ENCODE peak calls at places on chromosomes 16 and 17, in five cellular contexts. P is CD4-positive, alpha-beta memory T cell; I is thoracic aorta; R is CD8-positive, alpha-beta memory T cell; T is osteoblast. E is an unnamed sample. For H3K36me3 and H3K4me1, the result is how much of the 10 kb centered on the place peaks cover.

GRCh38 chr17:80339118-80339517 is 75.8 kb upstream of the ENDOV start:
- DNase-seq in P (no peak), I (no peak), T (no peak), R (no peak), E (peak)

GRCh38 chr16:4032768-4033167 is 83.5 kb downstream of the ADCY9 start:
- DNase-seq in R (peak), I (peak), P (no peak), T (peak), E (peak)

GRCh38 chr16:1919680-1919998 is 1.4 kb upstream of the HS3ST6 start:
- DNase-seq in P (no peak), T (no peak), I (no peak), R (no peak), E (no peak)

GRCh38 chr16:3642397-3643094 is 11.9 kb upstream of the DNASE1 start:
- DNase-seq in P (no peak), R (no peak), T (peak), I (no peak), E (peak)

GRCh38 chr16:67016681-67017450 is 12.1 kb upstream of the CBFB start:
- DNase-seq in I (no peak), P (no peak), T (peak), R (no peak), E (no peak)

GRCh38 chr16:66695474-66695934 is 1.0 kb downstream of the CMTM4 start:
- DNase-seq in I (no peak), P (peak), R (no peak), T (peak), E (no peak)

GRCh38 chr16:51994597-51994996 is 552.3 kb downstream of the TOX3 start:
- DNase-seq in R (no peak), I (no peak), T (no peak), P (no peak), E (peak)

GRCh38 chr17:82370471-82371332 is 863 bp upstream of the UTS2R start:
- DNase-seq in I (no peak), P (peak), T (peak), R (no peak), E (peak)

GRCh38 chr16:71882505-71883192 is 1.3 kb downstream of the ZNF821 start:
- DNase-seq in I (peak), T (peak), P (peak), R (peak), E (peak)

GRCh38 chr17:32310927-32311568 is 30.9 kb downstream of the C17orf75 start:
- DNase-seq in P (no peak), I (no peak), T (no peak), R (no peak), E (no peak)

GRCh38 chr17:40415390-40415789 is 2.3 kb downstream of the TOP2A start:
- DNase-seq in R (no peak), T (no peak), I (no peak), P (peak), E (peak)

GRCh38 chr16:81841709-81842108 is 62.6 kb downstream of the PLCG2 start:
- DNase-seq in P (no peak), R (peak), T (no peak), I (no peak), E (no peak)

GRCh38 chr17:64457156-64457555 is 8.2 kb downstream of the MILR1 start:
- DNase-seq in R (no peak), P (no peak), T (peak), I (no peak), E (no peak)

GRCh38 chr16:73433493-73434307 is 385.8 kb upstream of the ZFHX3 start:
- DNase-seq in T (no peak), R (no peak), I (no peak), P (no peak), E (no peak)

GRCh38 chr17:16371742-16372141 is 9.1 kb upstream of the UBB start:
- DNase-seq in R (no peak), T (no peak), I (no peak), P (no peak), E (no peak)

GRCh38 chr16:65449526-65449925 is 327.7 kb upstream of the CDH11 start:
- DNase-seq in I (no peak), R (no peak), T (no peak), P (no peak), E (no peak)

GRCh38 chr16:70250748-70251650 is 741 bp downstream of the EXOSC6 start:
- DNase-seq in P (no peak), T (peak), R (no peak), I (no peak), E (peak)

GRCh38 chr16:61413026-61413425 is 623.2 kb downstream of the CDH8 start:
- DNase-seq in P (no peak), R (no peak), I (no peak), T (no peak), E (no peak)

GRCh38 chr17:19015428-19015827 is 10.9 kb upstream of the FAM83G start:
- DNase-seq in P (no peak), T (no peak), I (no peak), R (no peak), E (no peak)

GRCh38 chr16:50372611-50373344 is 4.0 kb upstream of the BRD7 start:
- DNase-seq in T (peak), P (no peak), I (peak), R (no peak), E (no peak)

GRCh38 chr16:89723279-89724250 is 2.2 kb downstream of the ZNF276 start:
- DNase-seq in R (peak), T (no peak), I (no peak), P (peak), E (peak)

GRCh38 chr17:19288453-19288852 is 51.3 kb downstream of the EPN2 start:
- DNase-seq in P (no peak), R (no peak), I (no peak), T (peak), E (no peak)

GRCh38 chr16:65965632-65966031 is 400.9 kb upstream of the CDH5 start:
- DNase-seq in I (no peak), P (no peak), T (no peak), R (no peak), E (no peak)

GRCh38 chr17:27560668-27561067 is 70.3 kb upstream of the LGALS9 start:
- DNase-seq in P (no peak), R (no peak), I (no peak), T (no peak), E (peak)

GRCh38 chr17:82019905-82020873 is 2.5 kb downstream of the CENPX start:
- DNase-seq in I (no peak), T (peak), P (peak), R (peak), E (peak)

GRCh38 chr16:76277099-76278030 is at the start of gene CNTNAP4:
- DNase-seq in P (no peak), R (no peak), I (no peak), T (no peak), E (no peak)

GRCh38 chr16:15907863-15908478 is 19.6 kb upstream of the CEP20 start:
- DNase-seq in T (peak), I (no peak), P (peak), R (no peak), E (peak)

GRCh38 chr16:27127293-27127692 is 60.6 kb downstream of the C16orf82 start:
- DNase-seq in T (peak), R (no peak), I (no peak), P (no peak), E (no peak)

GRCh38 chr16:28003021-28003865 is 60.3 kb downstream of the GSG1L start:
- DNase-seq in P (no peak), R (no peak), I (no peak), T (no peak), E (no peak)

GRCh38 chr16:59108374-59108773 is 374.3 kb upstream of the GOT2 start:
- DNase-seq in P (no peak), I (no peak), T (no peak), R (no peak), E (no peak)

GRCh38 chr17:59466943-59467801 is 98.2 kb upstream of the DHX40 start:
- DNase-seq in I (no peak), R (no peak), P (no peak), T (no peak), E (peak)

GRCh38 chr17:2828396-2829038 is 32.3 kb downstream of the RAP1GAP2 start:
- DNase-seq in I (no peak), R (peak), P (peak), T (peak), E (peak)

GRCh38 chr16:66207864-66208226 is 158.6 kb upstream of the CDH5 start:
- DNase-seq in P (no peak), I (no peak), R (no peak), T (no peak), E (no peak)

GRCh38 chr17:83064732-83065659 is 14.4 kb upstream of the METRNL start:
- DNase-seq in R (no peak), T (peak), P (no peak), I (no peak), E (peak)

GRCh38 chr17:33267279-33267790 is 25.8 kb downstream of the ASIC2 start:
- DNase-seq in R (no peak), P (no peak), T (no peak), I (no peak), E (peak)

GRCh38 chr16:11484691-11485258 is 101.9 kb downstream of the LITAF start:
- DNase-seq in P (no peak), T (peak), I (no peak), R (no peak), E (no peak)

GRCh38 chr16:69423189-69423588 is 1.2 kb upstream of the CYB5B start:
- DNase-seq in R (no peak), I (no peak), T (no peak), P (no peak), E (no peak)

GRCh38 chr17:79633154-79633553 is 22.3 kb upstream of the RBFOX3 start:
- DNase-seq in P (no peak), R (no peak), T (no peak), I (no peak), E (no peak)

GRCh38 chr17:72271603-72272002 is 150.8 kb downstream of the SOX9 start:
- DNase-seq in I (no peak), R (no peak), P (no peak), T (no peak), E (no peak)

GRCh38 chr17:72266099-72266852 is 145.5 kb downstream of the SOX9 start:
- DNase-seq in T (no peak), P (no peak), I (no peak), R (no peak), E (no peak)

GRCh38 chr17:72270530-72270929 is 149.7 kb downstream of the SOX9 start:
- DNase-seq in T (peak), I (no peak), R (no peak), P (no peak), E (peak)

GRCh38 chr17:72264682-72265405 is 144.0 kb downstream of the SOX9 start:
- DNase-seq in I (no peak), T (no peak), R (no peak), P (no peak), E (no peak)

DNA sequence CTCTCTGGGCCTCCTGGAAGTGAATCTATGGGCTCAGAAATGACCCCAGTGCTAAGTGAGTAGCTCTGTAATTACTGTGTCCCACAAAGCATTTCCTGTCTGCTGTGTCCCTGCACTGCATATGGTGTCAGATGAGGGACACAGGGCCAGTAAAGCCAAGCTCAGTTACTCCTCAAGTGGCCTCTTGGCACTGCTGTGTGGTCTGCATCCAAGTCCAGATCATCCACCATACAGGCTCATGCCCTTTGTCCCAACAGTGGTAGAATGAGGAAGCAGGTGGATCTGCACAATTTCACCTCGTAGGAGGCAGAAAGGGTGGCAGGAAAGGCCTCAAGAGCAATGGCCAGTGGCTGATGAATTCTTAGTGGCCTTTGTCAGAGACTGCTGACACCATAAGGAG is 146.8 kb downstream of the SOX9 start:
- DNase-seq in T (no peak), I (no peak), R (no peak), P (no peak), E (peak)
- H3K36me3 ChIP-seq in T (under half), I (under half), R (under half), P (under half), E (under half)

DNA sequence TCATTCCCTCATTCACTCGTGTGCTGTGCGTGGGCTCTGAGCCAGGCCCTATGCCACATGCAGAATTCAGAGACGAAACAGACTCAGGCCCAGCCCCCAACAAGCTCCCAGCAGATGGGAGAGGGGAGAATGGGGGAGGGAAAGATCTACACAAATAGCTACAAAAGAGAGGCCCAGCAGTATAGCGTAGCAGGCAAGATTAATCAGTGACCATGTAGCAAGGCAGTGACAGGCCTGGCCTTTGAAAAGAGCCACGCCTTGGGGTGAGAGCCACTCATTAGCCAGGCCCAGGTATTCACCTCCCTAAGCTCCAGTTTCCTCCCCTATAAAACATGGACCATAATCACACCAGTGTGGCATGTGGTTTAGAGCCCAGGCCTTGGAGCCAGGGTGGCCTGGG is 16.4 kb upstream of the KRT19 start:
- DNase-seq in T (no peak), R (no peak), I (no peak), P (no peak), E (peak)
- H3K27ac ChIP-seq in T (no peak), R (no peak), I (no peak), P (no peak), E (peak)

DNA sequence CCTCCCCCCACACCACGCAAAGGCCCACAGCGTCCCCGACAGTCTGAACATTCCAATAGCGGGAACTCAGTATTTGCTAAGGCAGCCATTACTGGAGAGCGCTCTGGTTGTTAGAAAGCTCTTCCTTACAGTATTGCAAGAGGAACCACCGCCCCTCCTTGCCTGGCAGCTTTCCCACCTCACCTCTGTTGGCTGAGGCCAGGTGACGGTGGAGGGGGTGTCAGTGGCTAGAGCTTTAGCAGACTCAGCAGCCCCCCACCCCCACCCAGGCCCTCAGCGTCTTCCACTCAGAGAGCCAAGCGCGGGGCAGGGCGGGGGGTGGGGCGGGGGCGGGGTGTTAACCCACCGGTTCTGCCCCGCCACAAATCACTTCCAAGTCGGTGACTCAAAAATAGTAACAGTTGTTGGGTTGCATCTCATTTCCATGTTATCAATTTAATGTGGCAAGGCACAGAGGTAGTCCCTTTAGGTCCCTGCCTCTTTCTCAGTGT is 2.3 kb upstream of the PLEKHH3 start:
- DNase-seq in R (no peak), T (peak), P (no peak), I (no peak), E (no peak)
- H3K4me1 ChIP-seq in R (half or more), T (half or more), P (half or more), I (half or more), E (under half)

DNA sequence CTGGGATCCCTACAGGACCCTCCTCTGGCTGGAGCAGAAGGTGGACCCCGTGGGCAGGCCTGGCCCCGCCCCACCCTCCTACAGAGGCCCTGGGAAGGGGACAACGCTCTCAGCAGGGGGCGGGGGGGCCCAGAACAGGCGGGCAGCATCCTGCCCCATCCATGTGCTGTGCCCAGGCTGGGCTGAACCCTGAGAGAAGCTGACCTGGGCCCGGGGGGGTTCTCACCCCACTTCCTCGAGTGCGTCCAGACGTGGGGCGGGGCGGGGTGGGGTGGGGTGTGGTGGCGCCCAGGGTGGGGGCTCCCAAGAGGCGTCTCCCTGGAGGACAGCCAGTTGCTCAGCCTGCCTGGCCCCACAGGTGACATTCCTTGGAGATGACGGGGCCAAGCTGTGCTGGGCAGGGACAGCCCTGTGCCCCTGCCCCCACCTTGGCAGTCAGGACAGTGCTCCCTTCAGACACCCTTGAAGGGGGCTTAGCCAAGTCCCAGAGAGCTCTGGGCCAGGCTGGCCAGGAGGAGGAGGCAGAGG is 390 bp upstream of the UNC13D start:
- DNase-seq in P (no peak), T (peak), R (no peak), I (no peak), E (peak)
- H3K36me3 ChIP-seq in P (under half), T (under half), R (under half), I (under half), E (under half)

GRCh38 chr16:85445779-85446222 is 167.3 kb upstream of the GSE1 start:
- DNase-seq in R (no peak), I (no peak), T (no peak), P (no peak), E (no peak)
- H3K27ac ChIP-seq in R (no peak), I (no peak), T (no peak), P (no peak), E (no peak)

GRCh38 chr17:41448506-41448905 is 7.7 kb upstream of the KRT38 start:
- DNase-seq in P (no peak), T (no peak), I (no peak), R (no peak), E (no peak)

GRCh38 chr17:41444186-41444585 is 3.4 kb upstream of the KRT38 start:
- DNase-seq in T (no peak), I (no peak), P (no peak), R (no peak), E (no peak)

GRCh38 chr17:41449008-41449407 is 8.2 kb upstream of the KRT38 start:
- DNase-seq in I (no peak), T (no peak), P (no peak), R (no peak), E (no peak)

GRCh38 chr17:41444640-41445039 is 3.9 kb upstream of the KRT38 start:
- DNase-seq in I (no peak), R (no peak), P (no peak), T (no peak), E (no peak)

DNA sequence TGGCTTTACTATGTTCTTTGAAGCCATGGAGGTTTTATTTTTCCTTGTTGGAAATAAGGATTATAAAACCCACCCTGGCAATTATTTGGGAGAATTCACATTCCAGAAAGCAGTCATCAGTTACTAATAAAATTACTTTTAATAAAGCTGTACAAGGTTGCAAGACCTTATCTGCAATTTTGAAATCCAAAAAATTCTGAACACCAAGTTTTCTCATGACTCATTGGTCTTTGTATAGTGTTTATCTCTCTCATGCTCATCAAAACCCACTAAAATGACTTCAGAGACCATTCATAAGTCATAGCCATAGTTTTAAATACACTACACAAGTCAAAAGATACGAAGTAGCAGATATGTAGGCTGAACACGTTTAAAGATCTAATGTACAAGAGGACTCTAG is 6.0 kb upstream of the KRT38 start:
- DNase-seq in T (peak), I (no peak), R (no peak), P (no peak), E (no peak)
- H3K4me1 ChIP-seq in T (under half), I (under half), R (under half), P (under half), E (under half)

E was measured in small intestine.